ENCODE peak calls at places on chromosomes 3 and 15, in four cellular contexts. I is K562, E is GM12878, S is HepG2. X is an unnamed sample.

GRCh38 chr15:48703544-48703943 is 58.0 kb upstream of the FBN1 start:
- DNase-seq in I (no peak), E (no peak), S (no peak), X (no peak)

GRCh38 chr3:50266808-50267207 is 2.1 kb upstream of the SEMA3B start:
- DNase-seq in I (no peak), E (no peak), S (no peak), X (no peak)

GRCh38 chr3:150114873-150115570 is 144.3 kb upstream of the PFN2 start:
- DNase-seq in I (no peak), E (peak), S (no peak), X (no peak)

GRCh38 chr3:62768896-62769295 is 106.3 kb downstream of the CADPS start:
- DNase-seq in I (no peak), E (no peak), S (no peak), X (no peak)

GRCh38 chr15:48965972-48966371 is 2.3 kb upstream of the SHC4 start:
- DNase-seq in I (peak), E (peak), S (no peak), X (peak)

GRCh38 chr3:125117631-125118191 is 61.9 kb upstream of the HEG1 start:
- DNase-seq in I (no peak), E (no peak), S (no peak), X (no peak)

GRCh38 chr3:172561894-172562664 is 38.8 kb upstream of the TNFSF10 start:
- DNase-seq in I (no peak), E (no peak), S (no peak), X (peak)

GRCh38 chr15:93109370-93110105 is 20.5 kb upstream of the RGMA start:
- DNase-seq in I (no peak), E (no peak), S (no peak), X (no peak)

GRCh38 chr3:9222956-9223639 is 26.3 kb downstream of the SRGAP3 start:
- DNase-seq in I (no peak), E (no peak), S (no peak), X (no peak)

GRCh38 chr3:113933746-113934145 is 14.1 kb upstream of the ZDHHC23 start:
- DNase-seq in I (no peak), E (no peak), S (no peak), X (no peak)

DNA sequence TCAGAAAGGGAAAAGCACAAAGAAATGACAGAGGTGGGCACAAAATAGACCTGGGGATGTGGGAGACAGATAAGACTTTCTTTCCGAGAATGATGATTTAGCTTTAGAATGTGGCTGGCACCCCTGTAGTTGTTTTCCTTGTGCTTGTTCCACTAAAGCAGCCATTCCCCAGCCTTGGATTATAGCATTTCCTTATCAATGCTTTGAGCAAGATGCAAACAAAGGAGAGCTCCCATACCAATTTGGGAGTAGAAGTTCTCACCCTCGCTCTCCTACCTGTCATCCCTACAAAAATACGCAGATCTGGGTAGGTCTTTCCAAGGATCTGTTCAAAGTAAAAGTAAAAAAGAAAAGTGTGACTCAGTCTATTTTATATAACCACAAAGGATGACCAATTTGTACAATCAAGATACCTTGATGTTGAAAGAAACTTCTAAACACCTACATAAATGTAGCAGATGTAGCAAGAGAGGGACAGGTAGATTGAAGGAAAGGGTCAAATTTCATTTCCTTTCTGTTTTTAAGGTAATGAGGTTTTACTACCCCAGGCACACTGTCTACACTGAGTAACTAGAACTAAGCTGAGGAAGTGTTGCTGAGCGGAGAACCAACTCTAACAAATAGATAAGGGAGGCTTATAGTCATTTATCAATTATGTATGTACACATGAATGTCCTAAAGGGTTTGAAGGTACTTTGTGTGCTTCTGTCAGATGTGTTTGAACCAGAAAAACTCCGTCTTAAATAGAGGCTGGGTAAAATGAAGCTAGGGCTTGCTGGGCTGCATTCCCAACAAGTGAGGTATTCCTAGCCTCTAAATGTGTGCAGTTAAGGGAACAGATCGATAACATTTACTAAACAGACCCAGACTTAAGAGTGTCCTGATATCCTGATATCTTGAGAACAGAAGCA is 91.1 kb upstream of the LRRN1 start:
- DNase-seq in I (no peak), E (no peak), S (no peak), X (no peak)
- TF ChIP-seq KDM1A in I (no peak), E (no peak), S (no peak), X (no peak)

GRCh38 chr3:143731776-143732175 is 116.5 kb downstream of the SLC9A9 start:
- DNase-seq in I (no peak), E (no peak), S (no peak), X (no peak)

GRCh38 chr3:143737065-143737464 is 111.2 kb downstream of the SLC9A9 start:
- DNase-seq in I (no peak), E (no peak), S (no peak), X (no peak)

GRCh38 chr3:143731304-143731703 is 117.0 kb downstream of the SLC9A9 start:
- DNase-seq in I (no peak), E (no peak), S (no peak), X (no peak)

GRCh38 chr3:143736205-143736604 is 112.1 kb downstream of the SLC9A9 start:
- DNase-seq in I (no peak), E (no peak), S (no peak), X (no peak)

DNA sequence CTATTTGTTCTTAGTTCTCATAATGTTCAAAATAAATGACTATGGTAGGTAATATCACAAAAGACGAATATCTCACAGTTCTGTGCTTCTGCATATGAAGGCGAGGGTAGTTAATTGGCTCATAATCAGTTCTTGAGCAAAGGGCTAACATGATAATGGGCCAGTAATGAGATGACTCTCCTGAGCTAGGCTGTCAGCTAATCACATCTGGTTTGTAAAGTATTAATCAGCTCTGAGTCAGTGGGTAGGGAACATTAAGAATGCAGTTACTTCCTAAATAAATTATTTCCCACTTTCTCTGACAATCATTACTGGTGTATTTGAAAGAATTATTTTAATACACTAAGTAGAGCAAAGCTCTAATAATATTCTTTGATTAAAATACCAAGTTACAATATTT is 111.6 kb downstream of the SLC9A9 start:
- DNase-seq in I (no peak), E (no peak), S (no peak), X (no peak)
- TF ChIP-seq SMC3 in I (no peak), E (no peak), S (no peak), X (no peak)

GRCh38 chr3:178949896-178950295 is 121.7 kb downstream of the ZMAT3 start:
- DNase-seq in I (no peak), E (no peak), S (no peak), X (no peak)

GRCh38 chr3:178947738-178948137 is 123.9 kb downstream of the ZMAT3 start:
- DNase-seq in I (no peak), E (no peak), S (no peak), X (no peak)

GRCh38 chr3:178948546-178948945 is 123.1 kb downstream of the ZMAT3 start:
- DNase-seq in I (no peak), E (no peak), S (no peak), X (no peak)

GRCh38 chr3:178950676-178951075 is 120.9 kb downstream of the ZMAT3 start:
- DNase-seq in I (no peak), E (no peak), S (no peak), X (no peak)
- TF ChIP-seq KDM1A in I (no peak), E (no peak), S (no peak), X (no peak)

DNA sequence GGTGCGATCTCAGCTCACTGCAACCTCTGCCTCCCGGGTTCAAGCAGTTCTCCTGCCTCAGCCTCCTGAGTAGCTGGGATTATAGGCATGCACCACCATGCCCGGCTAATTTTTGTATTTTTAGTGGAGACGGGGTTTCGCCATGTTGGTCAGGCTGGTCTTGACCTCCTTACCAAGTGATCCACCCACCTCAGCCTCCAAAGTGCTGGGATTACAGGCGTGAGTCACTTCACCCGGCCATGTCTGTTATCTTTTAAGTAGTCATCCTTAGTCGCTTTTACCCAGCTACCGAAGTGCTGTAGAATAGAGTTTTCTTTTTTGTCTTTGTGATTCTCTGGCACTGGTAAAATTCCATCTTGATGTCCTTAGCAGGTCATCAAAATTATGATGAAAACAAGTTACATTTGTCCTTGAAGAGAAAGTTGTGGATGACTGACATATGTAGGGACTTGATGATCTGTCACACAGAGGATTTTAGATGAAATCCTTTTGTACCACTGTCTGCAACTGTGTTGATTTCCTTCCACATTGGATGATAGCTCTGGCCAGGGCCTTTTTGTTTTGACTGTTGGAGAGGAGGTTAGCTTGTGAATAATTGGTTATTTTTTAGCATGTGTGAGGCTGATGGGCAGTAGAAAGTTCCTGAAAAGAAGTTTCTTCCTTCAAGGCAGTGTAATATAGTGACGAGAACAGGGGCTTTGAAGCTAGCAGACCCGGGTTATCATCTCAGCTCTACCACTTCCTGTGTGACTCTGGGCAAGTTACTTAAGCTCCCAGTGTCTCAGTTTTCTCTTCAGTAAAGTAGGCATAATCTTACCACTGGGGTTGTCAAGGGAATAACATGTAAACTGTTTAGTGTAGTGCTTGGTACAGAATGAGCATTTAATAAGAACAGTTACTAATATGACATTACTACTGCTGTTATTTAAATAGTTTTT is 18.8 kb downstream of the ATG7 start:
- DNase-seq in I (peak), E (no peak), S (no peak), X (no peak)
- TF ChIP-seq SMC3 in I (no peak), E (no peak), S (no peak), X (no peak)

DNA sequence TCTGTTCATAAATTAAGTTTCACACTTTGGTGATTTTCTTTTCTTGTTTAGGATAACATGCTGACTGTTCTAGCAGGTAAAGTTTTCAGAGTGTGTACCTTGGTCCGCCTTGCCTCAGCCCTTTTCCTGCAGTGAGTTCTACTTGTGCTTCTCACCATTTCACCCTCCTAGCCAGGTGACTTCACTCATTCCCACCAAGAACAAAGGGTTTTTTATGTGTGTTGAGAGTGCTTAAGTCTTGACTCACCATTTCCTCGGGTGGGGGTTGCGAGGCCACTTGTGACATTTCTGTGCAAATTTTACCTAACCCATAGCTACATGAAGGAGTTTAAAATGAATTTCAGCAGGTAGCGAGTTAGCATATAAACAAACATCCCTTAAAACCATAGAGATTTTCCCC is 81.4 kb downstream of the C3orf38 start:
- DNase-seq in I (no peak), E (no peak), S (peak), X (no peak)
- TF ChIP-seq KDM1A in I (no peak), E (no peak), S (no peak), X (no peak)